ENCODE peak calls at places on chromosomes 2 and 18, in six cellular contexts. U, X, M, D, P and N are unnamed samples.

GRCh38 chr2:26401739-26402541 is at the start of gene DRC1:
- DNase-seq in D (no peak), X (peak), U (no peak), P (no peak), M (peak), N (no peak)

GRCh38 chr2:38740851-38741541 is 10.2 kb downstream of the SRSF7 start:
- DNase-seq in M (peak), X (no peak), U (peak), D (peak), P (no peak), N (peak)

GRCh38 chr2:120231564-120231973 is 8.4 kb upstream of the TMEM185B start:
- DNase-seq in X (no peak), M (no peak), P (no peak), D (no peak), U (no peak), N (no peak)

GRCh38 chr18:54958711-54959625 is at the start of gene CCDC68:
- DNase-seq in D (peak), M (no peak), P (no peak), X (no peak), U (peak), N (no peak)

GRCh38 chr2:19837235-19837766 is 64.5 kb downstream of the TTC32 start:
- DNase-seq in M (no peak), P (no peak), D (no peak), U (no peak), X (no peak), N (no peak)

GRCh38 chr2:11467126-11467649 is 1.2 kb upstream of the E2F6 start:
- DNase-seq in X (no peak), D (no peak), M (no peak), U (no peak), P (no peak), N (no peak)

GRCh38 chr2:175003875-175004729 is 1.1 kb downstream of the CHN1 start:
- DNase-seq in P (no peak), M (no peak), X (no peak), U (no peak), D (no peak), N (no peak)

GRCh38 chr2:105454801-105455485 is 56.1 kb upstream of the FHL2 start:
- DNase-seq in P (peak), M (no peak), U (peak), D (peak), X (no peak), N (peak)

GRCh38 chr2:70070557-70071268 is 16.6 kb upstream of the PCBP1 start:
- DNase-seq in M (peak), U (peak), D (peak), P (no peak), X (no peak), N (peak)
- H3K4me3 ChIP-seq in M (no peak), U (no peak), D (no peak), P (no peak), X (no peak), N (no peak)

GRCh38 chr2:127371037-127371436 is 16.7 kb downstream of the MAP3K2 start:
- DNase-seq in U (no peak), M (no peak), P (no peak), D (no peak), X (no peak), N (no peak)
- TF ChIP-seq GABPA in U (no peak), M (no peak), P (no peak), D (no peak), X (no peak), N (no peak)

GRCh38 chr2:85135066-85135914 is 2.1 kb downstream of the TCF7L1 start:
- DNase-seq in D (no peak), U (no peak), P (no peak), M (no peak), X (peak), N (no peak)
- H3K27ac ChIP-seq in D (no peak), U (no peak), P (no peak), M (no peak), X (peak), N (no peak)

DNA sequence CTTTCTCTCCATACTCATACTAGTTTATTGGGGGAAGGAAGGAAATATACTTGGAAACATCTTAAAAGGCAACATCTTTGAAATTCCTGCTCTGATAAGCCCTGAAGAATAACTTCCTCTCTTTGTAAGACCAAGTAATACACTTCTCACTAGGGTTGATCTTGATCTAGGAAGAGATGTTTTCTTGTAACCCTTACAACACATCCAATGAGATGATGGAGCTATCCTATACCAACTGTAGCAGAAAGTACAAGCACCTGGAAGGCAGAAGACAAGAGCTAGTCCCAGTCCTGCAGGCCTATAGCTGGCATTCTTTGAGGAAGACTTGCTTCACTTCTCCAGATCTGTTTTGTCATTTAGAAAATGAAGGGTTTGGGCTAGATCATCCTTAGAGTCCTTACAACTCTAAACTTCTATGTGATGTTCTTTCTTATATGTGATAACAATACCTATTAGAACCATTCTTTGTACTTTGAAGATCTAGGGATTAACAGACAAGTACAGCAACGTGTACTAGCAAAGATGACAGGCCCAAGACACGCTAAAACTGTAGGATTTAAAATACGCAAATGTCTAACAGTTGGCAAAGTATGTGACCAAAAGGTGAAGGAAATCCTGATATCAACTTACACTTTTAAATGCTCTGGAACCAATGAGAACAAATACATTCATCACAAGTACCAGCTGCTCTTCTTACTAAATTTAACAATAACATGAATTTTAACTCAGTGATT is 1.8 kb downstream of the ANKRD44 start:
- DNase-seq in X (no peak), P (no peak), D (no peak), M (no peak), U (no peak), N (peak)
- H3K4me3 ChIP-seq in X (no peak), P (peak), D (no peak), M (peak), U (no peak), N (peak)

DNA sequence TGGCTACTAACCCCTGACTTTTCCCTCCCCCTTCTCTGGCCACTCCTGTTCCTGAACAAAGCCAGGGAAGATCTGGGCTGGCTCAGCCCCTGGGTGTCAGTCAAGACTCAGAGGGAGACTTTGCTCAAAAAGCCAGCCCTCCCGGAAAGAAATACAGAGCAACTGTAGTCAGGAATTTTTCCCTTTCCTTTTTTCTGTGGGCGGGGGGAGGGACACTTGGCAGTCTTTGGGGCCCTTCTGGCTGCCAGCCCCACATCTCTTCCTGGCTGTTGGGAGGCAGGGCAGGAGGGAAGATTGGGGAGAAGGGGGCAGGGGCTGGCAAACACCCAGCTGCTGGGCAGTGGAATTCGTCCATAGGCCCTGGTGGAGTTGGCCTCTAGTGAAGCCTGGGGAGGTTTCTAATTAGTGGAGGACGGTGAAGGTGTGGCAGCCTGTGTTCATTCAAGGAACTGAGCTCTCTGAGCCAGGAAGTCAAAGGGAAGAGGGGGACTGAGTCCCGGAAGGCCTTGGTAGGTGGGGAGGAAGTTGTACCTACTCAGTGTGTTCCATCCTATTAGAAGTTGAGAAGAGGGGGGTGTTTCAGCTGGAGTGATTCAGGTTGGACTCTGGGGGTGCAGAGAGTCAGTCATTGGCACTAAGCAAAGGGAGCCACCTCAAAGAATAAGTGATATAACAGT is 10.9 kb downstream of the IGFBP2 start:
- DNase-seq in X (no peak), P (no peak), D (no peak), U (no peak), M (no peak), N (no peak)
- TF ChIP-seq GABPA in X (no peak), P (no peak), D (no peak), U (no peak), M (no peak), N (no peak)

GRCh38 chr2:159538801-159539200 is 77.5 kb downstream of the BAZ2B start:
- DNase-seq in X (no peak), U (no peak), M (no peak), P (no peak), D (no peak), N (no peak)
- H3K27ac ChIP-seq in X (no peak), U (no peak), M (no peak), P (no peak), D (no peak), N (no peak)

DNA sequence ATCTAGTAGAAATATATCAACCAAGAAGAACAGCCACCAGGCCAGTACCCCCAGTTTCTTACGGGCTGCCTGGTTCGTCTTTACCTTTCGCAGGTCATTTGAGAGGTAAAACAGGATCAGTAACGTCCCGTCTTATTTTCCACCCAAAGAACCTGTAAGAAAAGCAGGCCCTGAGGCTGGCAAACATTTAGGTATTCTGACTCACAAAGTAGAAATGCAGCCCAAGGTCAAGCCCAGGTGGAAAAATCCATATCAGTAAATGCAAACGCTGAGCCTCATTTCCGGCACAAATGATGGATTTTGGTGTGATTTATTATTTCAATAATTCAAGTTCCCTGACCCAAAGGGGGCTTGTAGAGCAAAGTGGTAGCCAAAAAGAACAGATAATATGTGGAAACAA is 171.2 kb downstream of the ZNF516 start:
- DNase-seq in X (no peak), P (no peak), M (no peak), D (no peak), U (no peak), N (no peak)
- H3K4me3 ChIP-seq in X (no peak), P (no peak), M (no peak), D (no peak), U (no peak), N (no peak)

DNA sequence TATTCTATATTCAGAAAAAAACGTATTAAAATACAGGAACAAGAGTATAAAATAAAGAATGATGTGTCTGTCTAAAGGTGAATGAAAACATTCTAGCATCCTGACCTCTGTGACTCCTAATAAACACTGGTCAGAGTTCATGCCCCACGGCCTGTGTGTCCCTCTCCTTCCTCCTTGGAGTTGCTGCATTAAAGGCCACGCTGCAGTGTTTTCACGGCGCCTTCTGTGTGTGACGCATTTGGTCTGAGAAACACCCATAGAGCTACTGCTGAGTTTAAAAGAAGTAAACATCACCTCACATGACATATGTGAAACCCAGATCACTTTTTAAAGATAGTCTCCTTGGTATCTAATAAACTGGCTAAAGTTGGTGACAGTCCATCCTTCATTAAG is 90.5 kb downstream of the ITGB1BP1 start:
- DNase-seq in X (no peak), D (no peak), U (no peak), M (no peak), P (no peak), N (no peak)
- TF ChIP-seq GABPA in X (no peak), D (no peak), U (no peak), M (no peak), P (no peak), N (no peak)

GRCh38 chr2:36464006-36464721 is 108.6 kb downstream of the CRIM1 start:
- DNase-seq in X (no peak), D (no peak), P (no peak), U (no peak), M (no peak), N (no peak)

GRCh38 chr2:36459725-36460137 is 104.2 kb downstream of the CRIM1 start:
- DNase-seq in P (no peak), U (no peak), M (peak), D (peak), X (no peak), N (no peak)

GRCh38 chr2:36463365-36463764 is 107.8 kb downstream of the CRIM1 start:
- DNase-seq in D (no peak), U (no peak), X (no peak), P (no peak), M (no peak), N (no peak)

GRCh38 chr2:36462311-36462710 is 106.7 kb downstream of the CRIM1 start:
- DNase-seq in X (no peak), P (no peak), U (no peak), M (no peak), D (no peak), N (no peak)

DNA sequence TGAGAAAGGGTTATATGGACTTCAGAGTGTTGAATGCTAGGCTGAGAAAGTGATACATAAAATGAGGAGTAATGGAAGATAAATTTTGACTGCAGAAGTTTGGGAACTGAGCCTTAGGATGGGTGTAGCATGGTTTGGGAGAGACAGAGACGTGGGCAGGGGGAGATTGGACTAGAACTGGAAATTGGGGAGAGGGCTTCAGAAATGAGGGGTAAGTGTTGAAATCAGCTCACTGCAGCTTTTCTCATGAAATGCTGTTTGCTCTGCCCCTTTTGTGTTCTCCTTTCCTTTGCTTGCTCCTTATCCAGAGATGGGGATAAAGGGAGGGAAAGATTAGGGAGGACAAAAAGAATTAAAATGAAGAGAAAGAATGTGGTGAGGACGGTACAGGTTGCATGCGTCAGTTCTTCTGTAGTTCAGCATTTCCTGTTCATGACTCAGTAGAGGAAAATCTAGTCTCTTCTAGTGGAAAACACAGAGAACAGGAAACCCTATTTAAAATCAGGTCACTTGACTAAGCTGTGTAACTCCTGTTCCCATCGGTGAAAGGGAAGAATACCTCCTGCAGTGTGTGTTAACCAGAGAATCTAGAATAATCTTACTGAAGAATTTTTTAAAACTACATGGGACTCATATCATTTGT is 105.6 kb downstream of the CRIM1 start:
- DNase-seq in U (no peak), P (peak), M (no peak), D (peak), X (no peak), N (no peak)
- H3K27ac ChIP-seq in U (no peak), P (no peak), M (peak), D (no peak), X (peak), N (no peak)

GRCh38 chr18:57087985-57088384 is 58.9 kb upstream of the BOD1L2 start:
- DNase-seq in U (no peak), P (no peak), M (no peak), D (no peak), X (no peak), N (no peak)

GRCh38 chr18:57080479-57080878 is 66.4 kb upstream of the BOD1L2 start:
- DNase-seq in M (no peak), X (no peak), D (no peak), P (no peak), U (no peak), N (no peak)

GRCh38 chr18:57083485-57083884 is 63.4 kb upstream of the BOD1L2 start:
- DNase-seq in X (no peak), D (no peak), M (no peak), U (no peak), P (no peak), N (no peak)

GRCh38 chr18:57086163-57086562 is 60.7 kb upstream of the BOD1L2 start:
- DNase-seq in P (no peak), M (no peak), U (no peak), D (no peak), X (no peak), N (no peak)

DNA sequence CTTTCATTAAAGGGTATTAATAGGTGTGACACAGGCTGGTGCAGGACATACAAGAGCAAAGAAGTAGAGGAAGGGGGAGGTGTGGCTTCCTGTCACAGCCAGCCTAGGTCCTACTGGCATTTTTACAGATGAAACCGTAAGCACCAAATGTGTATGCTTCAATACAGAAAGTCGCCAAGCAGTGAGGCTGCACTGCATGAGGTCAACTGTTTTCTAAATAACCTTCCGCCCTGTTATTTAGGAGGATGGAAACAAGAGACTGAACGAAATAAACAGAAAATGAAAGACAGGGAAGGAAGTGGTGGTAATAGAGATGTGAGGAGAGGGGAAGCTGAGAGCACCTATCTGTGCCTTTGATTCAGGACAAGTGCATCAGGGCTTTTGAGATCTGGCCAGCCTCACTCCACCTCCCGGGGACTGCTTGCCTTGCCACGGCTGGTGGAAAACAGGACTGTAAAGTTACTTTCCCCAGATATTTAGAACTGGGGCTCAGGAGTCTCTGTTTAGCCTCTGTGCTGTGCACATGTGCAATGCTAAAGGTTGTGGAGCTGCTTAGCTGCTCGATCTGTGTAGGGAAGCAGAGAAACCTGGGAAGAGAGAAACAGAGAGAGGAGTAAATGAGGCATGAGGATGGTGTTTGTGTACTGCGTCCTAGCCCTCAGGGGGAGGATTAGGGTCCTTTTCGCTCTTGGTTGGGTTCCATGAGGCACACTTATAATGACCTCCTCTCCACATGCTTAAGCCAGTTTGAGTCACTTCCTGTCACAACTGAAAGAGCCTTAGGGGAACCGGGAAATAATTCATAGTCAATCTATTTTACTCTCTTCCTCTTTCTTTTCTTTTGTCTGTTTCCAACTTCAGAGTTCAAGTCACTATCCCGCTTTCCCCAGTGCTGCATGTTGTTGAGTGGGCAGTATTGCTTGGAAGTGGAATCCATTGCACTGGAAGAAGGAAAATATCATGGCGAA is 62.3 kb upstream of the BOD1L2 start:
- DNase-seq in M (no peak), U (no peak), D (no peak), X (no peak), P (peak), N (peak)
- H3K4me3 ChIP-seq in M (no peak), U (no peak), D (no peak), X (no peak), P (peak), N (no peak)